ENCODE peak calls at places on chromosomes 13 and 19, in seven cellular contexts. L is substantia nigra; G is stimulated activated CD8-positive, alpha-beta memory T cell treated with anti-CD3 and anti-CD28 coated beads, Interleukin-4, amount 100 ng/mL, for 24 hours; S is NCI-H748 treated with DMSO at 0.1 percent for 48 hours; H is stimulated activated naive B cell treated with anti-CD40 and anti-IgM and Interleukin-4, amounts not matched to agents 10 μg/mL and 1 μg/mL and 100 μg/mL, for 72 hours; U is ACHN; Z is activated T-helper 1 cell treated with Interleukin-2 at 50 U/mL for 16 hours. J is an unnamed sample.

GRCh38 chr13:49373699-49374098 is 70.2 kb downstream of the CAB39L start:
- DNase-seq in L (no peak), H (no peak), Z (no peak), S (no peak), U (peak; percentile 5), G (no peak), J (no peak)

GRCh38 chr13:113647351-113648217 is 10.4 kb downstream of the ATP4B start:
- DNase-seq in G (no peak), Z (no peak), S (peak; percentile 50), U (peak; percentile 76), L (peak; percentile 95), H (no peak), J (peak; percentile 82)

GRCh38 chr19:12952488-12953455 is 4.3 kb downstream of the GADD45GIP1 start:
- DNase-seq in H (no peak), S (no peak), G (no peak), Z (no peak), U (peak; percentile 19), L (peak; percentile 61), J (peak; percentile 60)

GRCh38 chr13:43785681-43786471 is 896 bp downstream of the ENOX1 start:
- DNase-seq in L (peak; percentile 89), S (peak; percentile 44), H (no peak), U (peak; percentile 1), G (no peak), Z (no peak), J (peak; percentile 48)

GRCh38 chr13:61286148-61286745 is 129.4 kb downstream of the PCDH20 start:
- DNase-seq in U (peak; percentile 63), H (no peak), S (peak; percentile 46), L (no peak), G (no peak), Z (no peak), J (peak; percentile 42)

GRCh38 chr13:87674143-87674772 is 3.1 kb downstream of the SLITRK5 start:
- DNase-seq in G (no peak), H (no peak), L (no peak), U (peak; percentile 28), S (peak; percentile 68), Z (no peak), J (no peak)

GRCh38 chr13:30639671-30640070 is 22.0 kb downstream of the USPL1 start:
- DNase-seq in H (no peak), G (no peak), L (no peak), S (no peak), Z (no peak), U (no peak), J (no peak)

GRCh38 chr19:33461256-33462111 is 60.1 kb downstream of the PEPD start:
- DNase-seq in H (no peak), S (no peak), G (no peak), U (no peak), Z (no peak), L (no peak), J (no peak)

GRCh38 chr19:39425744-39426143 is 10.0 kb downstream of the RPS16 start:
- DNase-seq in H (no peak), G (no peak), U (no peak), S (no peak), L (no peak), Z (no peak), J (no peak)

GRCh38 chr19:46015080-46015960 is 7.5 kb downstream of the PGLYRP1 start:
- DNase-seq in S (peak; percentile 92), L (peak; percentile 18), U (peak; percentile 83), G (peak; percentile 45), Z (peak; percentile 47), H (peak; percentile 37), J (no peak)

GRCh38 chr19:41427647-41428480 is 690 bp upstream of the B3GNT8 start:
- DNase-seq in H (no peak), S (no peak), U (no peak), L (no peak), G (peak; percentile 17), Z (peak; percentile 34), J (no peak)

GRCh38 chr13:34867590-34867989 is 74.5 kb upstream of the NBEA start:
- DNase-seq in G (no peak), L (no peak), H (no peak), U (peak; percentile 8), S (no peak), Z (no peak), J (peak; percentile 21)

GRCh38 chr19:56119585-56119978 is 1.5 kb downstream of the ZNF787 start:
- DNase-seq in U (peak; percentile 43), L (no peak), H (no peak), G (no peak), Z (no peak), S (no peak), J (peak; percentile 12)

GRCh38 chr13:52356327-52356726 is 49.6 kb downstream of the THSD1 start:
- DNase-seq in U (peak; percentile 60), Z (no peak), H (no peak), G (no peak), L (no peak), S (no peak), J (peak; percentile 81)

GRCh38 chr13:37360556-37360955 is 238.0 kb downstream of the POSTN start:
- DNase-seq in U (no peak), S (no peak), L (no peak), G (no peak), Z (no peak), H (no peak), J (no peak)

GRCh38 chr13:52399708-52400107 is 6.3 kb downstream of the THSD1 start:
- DNase-seq in S (no peak), U (peak; percentile 36), L (no peak), Z (no peak), G (no peak), H (no peak), J (no peak)

GRCh38 chr13:55084630-55085029 is 2056.0 kb downstream of the OLFM4 start:
- DNase-seq in G (no peak), S (no peak), H (no peak), Z (no peak), L (no peak), U (no peak), J (no peak)

GRCh38 chr13:68982961-68983619 is 1124.5 kb upstream of the ATXN8OS start:
- DNase-seq in L (no peak), Z (no peak), G (no peak), U (no peak), S (no peak), H (no peak), J (no peak)

GRCh38 chr19:13234518-13234917 is 84.3 kb downstream of the IER2 start:
- DNase-seq in S (no peak), H (peak; percentile 51), U (peak; percentile 67), L (no peak), G (peak; percentile 38), Z (peak; percentile 28), J (peak; percentile 71)

GRCh38 chr13:24071016-24071415 is 89.5 kb upstream of the SPATA13 start:
- DNase-seq in Z (no peak), S (no peak), U (no peak), H (no peak), G (no peak), L (no peak), J (no peak)

GRCh38 chr19:12969292-12969988 is at the start of gene DAND5:
- DNase-seq in L (peak; percentile 63), Z (no peak), H (no peak), S (no peak), G (no peak), U (no peak), J (no peak)

GRCh38 chr19:8085606-8086464 is 33.3 kb downstream of the CCL25 start:
- DNase-seq in G (no peak), L (no peak), U (no peak), S (no peak), H (no peak), Z (no peak), J (peak; percentile 77)

J was measured in PC-3.